ENCODE peak calls at places on chromosomes 4 and X, in seven cellular contexts. O is body of pancreas, U is tibial nerve, V is psoas muscle, R is lower lobe of right lung, T is adipocyte, Q is GM23248. K is an unnamed sample. For H3K9me3, the result is how much of the 10 kb centered on the place peaks cover.

GRCh38 chr4:27515140-27515539 is 654.5 kb downstream of the STIM2 start:
- DNase-seq in Q (no peak), U (no peak), T (no peak), R (no peak), V (no peak), O (no peak), K (no peak)

GRCh38 chr4:126547352-126547751 is 1085.4 kb upstream of the INTU start:
- DNase-seq in Q (no peak), R (no peak), V (no peak), O (no peak), T (no peak), U (no peak), K (no peak)

GRCh38 chr4:152616804-152617203 is 63.0 kb downstream of the TMEM154 start:
- DNase-seq in O (no peak), Q (no peak), R (no peak), U (no peak), V (no peak), T (no peak), K (no peak)

GRCh38 chrX:10030570-10030969 is 63.4 kb downstream of the CLDN34 start:
- DNase-seq in O (no peak), Q (peak), V (no peak), R (no peak), T (no peak), U (no peak), K (no peak)

GRCh38 chr4:82523179-82523578 is 38.6 kb downstream of the TMEM150C start:
- DNase-seq in R (no peak), T (no peak), Q (no peak), O (no peak), U (no peak), V (no peak), K (no peak)

GRCh38 chr4:142405021-142405991 is 440.8 kb downstream of the INPP4B start:
- DNase-seq in O (peak), Q (peak), T (peak), R (peak), U (peak), V (peak), K (no peak)

GRCh38 chr4:73631565-73632226 is 11.5 kb upstream of the RASSF6 start:
- DNase-seq in U (no peak), T (no peak), V (no peak), R (no peak), O (peak), Q (no peak), K (no peak)

GRCh38 chr4:168864831-168865541 is 145.1 kb downstream of the CBR4 start:
- DNase-seq in V (no peak), R (no peak), O (no peak), Q (peak), T (peak), U (no peak), K (no peak)

GRCh38 chr4:27701563-27701962 is 840.9 kb downstream of the STIM2 start:
- DNase-seq in O (no peak), V (no peak), U (no peak), R (no peak), T (no peak), Q (no peak), K (no peak)

GRCh38 chr4:144831971-144832370 is 186.0 kb downstream of the HHIP start:
- DNase-seq in Q (no peak), U (no peak), O (no peak), R (no peak), V (no peak), T (no peak), K (no peak)

GRCh38 chr4:28508649-28509048 is 1648.0 kb downstream of the STIM2 start:
- DNase-seq in R (no peak), U (no peak), V (no peak), O (no peak), Q (peak), T (no peak), K (no peak)

DNA sequence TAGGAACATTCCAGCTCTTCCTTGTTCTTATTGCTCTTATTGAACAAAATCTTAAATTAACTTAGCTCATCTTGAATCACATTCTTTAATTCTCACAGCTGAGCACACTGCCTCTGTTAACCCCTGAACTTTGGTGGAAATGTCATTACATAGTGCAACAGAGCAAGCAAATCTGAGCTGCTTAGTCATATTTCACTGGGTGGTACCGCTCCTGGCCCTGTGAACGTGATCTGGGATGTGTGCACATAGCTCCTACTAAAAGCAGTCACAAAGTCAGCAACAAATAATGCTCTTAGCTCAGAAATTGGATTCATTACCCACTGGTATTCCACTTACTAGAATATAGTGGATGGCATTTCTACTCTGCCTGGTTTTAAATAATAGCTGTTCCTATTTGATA is 27.9 kb downstream of the ARHGEF6 start:
- DNase-seq in V (peak), T (peak), Q (peak), O (no peak), R (no peak), U (no peak), K (no peak)
- H3K9me3 ChIP-seq in V (under half), T (under half), Q (under half), O (under half), R (under half), U (under half), K (under half)

DNA sequence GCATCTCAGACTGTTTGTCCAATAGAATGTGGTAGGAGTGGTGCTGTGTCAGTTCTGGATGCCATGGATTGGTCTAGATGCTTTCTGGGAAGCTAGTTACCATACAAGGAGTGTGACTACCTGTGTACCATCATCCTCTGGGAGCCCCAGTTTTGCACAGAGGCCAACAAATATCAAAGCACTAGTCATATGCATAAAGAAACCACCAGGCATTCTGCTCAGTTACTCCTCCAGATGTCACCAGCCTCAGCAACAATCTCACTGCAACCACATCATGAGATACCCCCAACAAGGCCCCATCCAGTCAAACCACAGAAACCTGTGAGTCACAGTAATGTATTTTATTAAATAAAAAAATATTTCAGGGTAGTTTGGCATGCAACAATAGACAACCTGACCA is 435.8 kb upstream of the CPEB2 start:
- DNase-seq in Q (no peak), U (no peak), V (no peak), O (no peak), R (no peak), T (peak), K (no peak)
- H3K9me3 ChIP-seq in Q (under half), U (under half), V (under half), O (under half), R (under half), T (under half), K (under half)

GRCh38 chr4:45317739-45318138 is 591.4 kb upstream of the GNPDA2 start:
- DNase-seq in T (no peak), O (no peak), V (no peak), Q (no peak), R (no peak), U (no peak), K (no peak)
- H3K9me3 ChIP-seq in T (under half), O (under half), V (under half), Q (under half), R (under half), U (under half), K (under half)

DNA sequence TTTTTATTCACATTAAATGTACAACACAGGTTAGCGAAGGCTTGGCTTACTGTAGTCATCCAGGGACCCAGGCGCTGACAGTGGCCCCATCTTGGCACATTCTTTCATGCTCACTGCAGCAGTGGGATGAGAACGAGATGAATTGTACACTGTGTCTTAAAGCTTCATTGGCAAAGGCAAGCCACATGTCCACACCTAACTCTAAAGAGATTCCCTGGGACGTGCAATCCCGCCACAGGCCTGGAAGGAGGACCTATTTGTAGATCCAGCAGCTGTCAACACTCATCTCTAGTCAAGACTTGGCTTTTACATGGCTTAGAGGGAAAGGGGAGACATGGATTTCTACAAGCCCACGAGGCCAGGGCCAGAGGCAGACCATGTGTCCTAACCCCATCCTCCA is 16.1 kb upstream of the CXCR3 start:
- DNase-seq in O (no peak), T (no peak), V (peak), U (no peak), Q (no peak), R (no peak), K (no peak)
- H3K9me3 ChIP-seq in O (under half), T (under half), V (under half), U (under half), Q (under half), R (under half), K (under half)

GRCh38 chrX:156001667-156002021 is 4.1 kb downstream of the IL9R start:
- DNase-seq in R (no peak), T (no peak), U (no peak), O (no peak), V (no peak), Q (no peak), K (no peak)

GRCh38 chrX:156001001-156001666 is 3.6 kb downstream of the IL9R start:
- DNase-seq in V (no peak), U (no peak), R (no peak), O (no peak), T (no peak), Q (no peak), K (no peak)

GRCh38 chrX:156003486-156004185 is 6.1 kb downstream of the IL9R start:
- DNase-seq in T (no peak), O (no peak), V (no peak), U (no peak), R (no peak), Q (no peak), K (no peak)

GRCh38 chrX:156004256-156004655 is 6.8 kb downstream of the IL9R start:
- DNase-seq in R (no peak), T (peak), V (no peak), U (no peak), O (no peak), Q (peak), K (no peak)

GRCh38 chrX:156002517-156002916 is 5.0 kb downstream of the IL9R start:
- DNase-seq in R (no peak), Q (peak), V (no peak), T (no peak), O (no peak), U (no peak), K (no peak)
- H3K9me3 ChIP-seq in R (under half), Q (under half), V (under half), T (under half), O (under half), U (under half), K (under half)

DNA sequence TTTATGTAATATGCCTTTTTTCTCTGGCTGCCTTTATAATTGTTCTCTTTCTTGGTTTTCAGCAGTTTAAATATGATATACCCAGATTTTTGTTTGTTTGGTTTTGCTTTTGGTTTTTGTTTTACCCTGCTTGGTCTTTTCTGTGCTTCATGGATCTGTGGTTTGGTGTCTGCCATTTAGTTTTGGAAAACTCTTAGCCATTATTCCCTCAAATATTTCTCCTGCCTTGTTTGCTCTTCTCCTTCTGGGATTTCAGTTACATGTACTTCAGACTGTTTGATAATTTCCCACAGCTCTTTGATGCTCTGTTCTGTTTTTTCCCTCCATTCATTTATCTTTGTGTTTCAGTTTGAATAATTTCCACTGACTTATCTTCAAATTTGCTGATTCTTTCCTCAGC is 223.1 kb upstream of the BCOR start:
- DNase-seq in R (no peak), Q (no peak), O (no peak), V (no peak), T (no peak), U (no peak), K (no peak)
- H3K9me3 ChIP-seq in R (under half), Q (under half), O (under half), V (under half), T (half or more), U (under half), K (under half)

DNA sequence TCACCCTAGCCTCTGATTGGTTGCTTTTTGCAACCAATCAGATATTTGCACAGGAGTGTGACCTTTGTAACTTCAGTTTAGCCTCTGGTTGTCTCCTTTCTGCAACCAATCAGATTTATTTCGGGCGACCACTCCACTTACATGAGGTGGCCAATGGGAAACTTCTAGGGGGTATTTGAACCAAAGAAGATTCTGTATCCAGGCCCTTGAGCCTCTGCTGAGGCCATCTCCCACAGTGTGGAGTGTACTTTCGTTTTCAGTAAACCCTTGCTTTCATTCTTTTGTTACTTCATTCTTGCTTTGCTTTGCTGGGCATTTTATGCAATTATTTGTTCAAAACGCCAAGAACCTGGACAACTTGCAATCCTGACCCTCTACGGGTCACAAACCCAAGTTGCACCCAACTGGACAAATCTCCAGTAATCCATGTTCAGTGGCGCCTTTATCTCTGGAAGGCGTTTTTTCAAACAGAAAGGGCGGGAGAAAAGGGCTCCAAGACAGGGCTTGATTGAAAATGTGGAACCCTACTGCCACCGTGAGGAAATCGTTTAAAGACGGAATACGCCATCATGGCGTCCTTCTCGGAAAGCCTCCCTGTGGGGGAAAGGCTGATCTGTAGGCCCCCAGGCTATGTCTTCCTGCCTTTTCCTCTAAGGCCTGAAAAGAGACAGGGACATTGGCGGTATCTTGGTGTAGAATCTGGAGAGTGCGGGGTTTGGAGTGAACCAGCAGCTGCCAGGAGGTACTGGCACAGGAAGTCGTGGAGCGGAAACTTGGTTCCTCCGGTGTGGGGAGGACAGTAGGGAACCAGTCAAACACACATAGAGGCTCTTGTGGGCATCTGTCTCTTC is 184.6 kb downstream of the OR13H1 start:
- DNase-seq in V (peak), Q (no peak), T (peak), U (no peak), R (no peak), O (no peak), K (no peak)
- H3K9me3 ChIP-seq in V (under half), Q (under half), T (under half), U (under half), R (under half), O (under half), K (under half)

GRCh38 chrX:47992669-47993068 is 11.1 kb downstream of the ZNF182 start:
- DNase-seq in Q (no peak), R (no peak), T (no peak), V (no peak), U (no peak), O (peak), K (no peak)

GRCh38 chrX:47992093-47992375 is 11.8 kb downstream of the ZNF182 start:
- DNase-seq in O (no peak), V (no peak), T (no peak), Q (no peak), R (no peak), U (no peak), K (no peak)

DNA sequence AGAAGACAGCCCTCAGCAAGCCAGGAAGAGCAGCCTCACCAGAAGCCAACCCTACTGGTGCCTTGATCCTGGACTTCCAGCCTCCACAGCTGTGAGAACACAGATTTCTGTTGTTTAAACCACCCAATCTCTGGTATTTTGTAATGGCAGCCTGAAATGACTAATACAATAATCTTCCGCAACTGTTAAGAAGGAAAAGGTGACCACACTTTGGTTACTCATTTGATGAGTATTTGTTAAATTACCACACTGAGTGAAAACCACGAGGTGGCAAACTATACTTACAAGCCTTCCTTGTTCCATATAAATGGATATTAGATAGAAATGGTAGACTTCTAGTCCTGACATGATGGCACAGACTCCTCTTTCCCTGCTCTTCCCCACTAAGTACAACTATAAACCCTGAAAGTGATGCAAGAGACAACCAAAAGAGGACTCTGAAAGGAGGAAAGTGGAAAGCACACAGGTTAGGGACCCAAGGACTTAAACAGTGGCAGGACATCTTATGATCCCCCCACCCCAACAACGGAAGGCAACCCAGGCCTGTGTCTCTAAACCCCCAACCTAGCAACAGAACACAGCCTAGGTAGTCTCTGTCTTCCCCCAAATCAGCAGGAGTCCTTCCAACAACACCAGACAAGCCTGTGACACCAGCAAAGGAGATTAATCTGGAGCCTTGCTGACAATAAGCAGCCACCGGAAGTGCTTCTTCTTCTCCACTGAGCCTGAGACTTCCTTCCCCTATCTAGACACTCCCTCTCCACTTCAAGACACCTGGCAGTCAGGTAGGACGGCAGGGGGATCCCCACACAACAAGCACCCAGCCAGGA is 12.3 kb downstream of the ZNF182 start:
- DNase-seq in O (no peak), V (no peak), T (no peak), R (no peak), U (no peak), Q (peak), K (no peak)
- H3K9me3 ChIP-seq in O (under half), V (under half), T (half or more), R (under half), U (under half), Q (under half), K (under half)